ENCODE peak calls at places on chromosomes 16 and 17, in ten cellular contexts. H is transverse colon, U is sigmoid colon, T is body of pancreas, X is neural progenitor cell, V is SK-N-SH, C is OCI-LY7, L is stomach, O is gastrocnemius medialis, A is A549. F is an unnamed sample.
A peak's percentile ranks its signal among the peaks of the same experiment; 100 is the strongest.

GRCh38 chr17:45260204-45260783 is 1.6 kb downstream of the SPATA32 start:
- DNase-seq in H (no peak), U (no peak), T (no peak), X (no peak), V (no peak), C (no peak), L (no peak), O (peak; percentile 97), A (no peak), F (no peak)

GRCh38 chr17:80608326-80608725 is 63.7 kb downstream of the RPTOR start:
- DNase-seq in H (no peak), U (no peak), T (no peak), X (no peak), V (no peak), C (no peak), L (no peak), O (no peak), A (no peak), F (no peak)

GRCh38 chr16:30488764-30489595 is 16.4 kb downstream of the ITGAL start:
- DNase-seq in H (no peak), U (no peak), T (peak; percentile 3), X (no peak), V (no peak), C (no peak), L (no peak), O (no peak), A (no peak), F (no peak)

GRCh38 chr16:3017806-3018506 is at the start of gene CLDN6:
- DNase-seq in H (peak; percentile 32), U (no peak), T (no peak), X (peak; percentile 96), V (peak; percentile 92), C (peak; percentile 15), L (no peak), O (no peak), A (no peak), F (no peak)

GRCh38 chr17:72295916-72296315 is 175.1 kb downstream of the SOX9 start:
- DNase-seq in H (no peak), U (no peak), T (no peak), X (no peak), V (no peak), C (no peak), L (no peak), O (no peak), A (no peak), F (no peak)

GRCh38 chr16:27847030-27847550 is 216.4 kb downstream of the GSG1L start:
- DNase-seq in H (no peak), U (peak; percentile 33), T (no peak), X (no peak), V (no peak), C (no peak), L (peak; percentile 13), O (no peak), A (no peak), F (peak; percentile 42)

GRCh38 chr17:13736915-13737314 is 135.2 kb upstream of the HS3ST3A1 start:
- DNase-seq in H (no peak), U (no peak), T (no peak), X (no peak), V (no peak), C (no peak), L (no peak), O (no peak), A (no peak), F (no peak)

GRCh38 chr16:77805403-77805802 is 17.0 kb downstream of the VAT1L start:
- DNase-seq in H (no peak), U (no peak), T (peak; percentile 28), X (no peak), V (peak; percentile 34), C (no peak), L (no peak), O (no peak), A (no peak), F (no peak)

GRCh38 chr17:40430272-40431230 is 12.7 kb upstream of the IGFBP4 start:
- DNase-seq in H (no peak), U (peak; percentile 33), T (no peak), X (no peak), V (no peak), C (no peak), L (peak; percentile 1), O (no peak), A (no peak), F (peak; percentile 40)

GRCh38 chr16:67843343-67843765 is 1.2 kb downstream of the THAP11 start:
- DNase-seq in H (no peak), U (peak; percentile 73), T (no peak), X (no peak), V (no peak), C (no peak), L (no peak), O (no peak), A (no peak), F (no peak)

GRCh38 chr17:13864551-13864950 is 204.8 kb upstream of the COX10 start:
- DNase-seq in H (no peak), U (no peak), T (no peak), X (no peak), V (no peak), C (no peak), L (no peak), O (no peak), A (no peak), F (no peak)

DNA sequence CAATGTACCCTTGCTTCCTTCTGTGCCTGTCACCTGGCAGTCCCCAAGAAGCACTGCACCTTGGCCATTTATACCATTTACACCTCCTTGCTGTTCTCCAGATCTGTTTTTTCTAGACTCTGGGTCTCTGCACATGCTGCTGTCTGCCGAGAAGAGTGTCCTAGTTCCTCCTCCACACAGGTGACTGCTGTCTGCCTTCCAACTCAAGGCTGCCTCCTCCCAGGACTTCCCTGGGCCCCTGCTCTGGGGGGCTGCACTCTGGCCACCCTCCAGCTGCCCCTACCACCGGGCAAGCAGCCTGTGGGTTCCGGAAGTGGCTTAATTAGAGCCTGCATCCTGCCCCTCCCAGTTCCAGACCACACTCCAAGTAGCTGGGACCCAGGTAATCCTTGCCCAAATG is 5.7 kb upstream of the LIMD2 start:
- DNase-seq in H (no peak), U (no peak), T (no peak), X (no peak), V (no peak), C (peak; percentile 28), L (no peak), O (no peak), A (no peak), F (no peak)
- H3K27ac ChIP-seq in H (no peak overlapping the region), U (no peak overlapping the region), T (no peak overlapping the region), X (no peak overlapping the region), V (no peak overlapping the region), C (peak overlapping the region; percentile 56), L (no peak overlapping the region), O (no peak overlapping the region), A (no peak overlapping the region), F (no peak overlapping the region)

DNA sequence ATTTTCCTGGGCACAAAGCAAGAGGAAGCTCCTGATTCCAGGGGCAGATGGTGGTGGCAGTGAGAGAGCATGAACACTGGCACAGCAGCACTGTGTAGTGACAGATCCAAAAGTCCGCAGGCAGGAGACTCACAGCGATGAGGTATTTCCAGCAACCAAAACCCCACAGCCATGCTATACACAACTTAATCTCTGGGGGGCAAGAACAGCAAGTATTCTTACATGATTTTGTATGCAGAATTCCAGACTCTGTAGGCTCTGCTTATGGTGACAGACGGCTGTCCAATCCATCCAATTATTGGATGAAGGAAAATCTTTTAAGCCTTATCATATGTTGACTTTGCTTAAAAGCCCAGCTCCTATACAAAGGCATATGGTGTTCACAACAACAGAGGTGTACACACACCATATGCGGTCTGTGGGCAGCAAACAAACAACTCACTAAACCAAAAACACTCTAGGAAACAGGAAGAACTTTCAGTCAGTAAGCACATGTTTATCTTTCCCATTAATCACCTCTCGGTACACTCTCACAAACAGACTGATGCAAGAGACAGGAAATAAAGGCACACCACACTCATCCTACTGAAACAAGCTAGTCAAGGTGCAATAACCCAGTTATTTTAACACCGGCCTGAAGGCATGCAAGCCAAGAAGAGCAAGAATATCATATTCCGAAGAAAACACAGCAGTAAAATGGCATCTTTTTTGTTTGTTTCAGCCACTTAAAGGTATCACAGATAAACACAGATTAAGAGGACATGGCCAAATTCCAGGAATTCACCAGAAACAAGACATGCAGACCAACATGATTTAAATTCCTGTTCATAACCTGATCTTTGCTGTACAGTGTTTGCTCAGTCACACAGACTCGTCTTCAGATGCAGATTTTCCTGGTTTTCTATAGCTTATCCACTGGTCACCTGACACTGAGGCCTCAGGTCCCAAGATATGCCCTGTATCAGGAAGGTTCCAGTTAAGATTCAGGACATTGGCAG is 47.8 kb downstream of the ERN1 start:
- DNase-seq in H (peak; percentile 34), U (no peak), T (no peak), X (no peak), V (peak; percentile 76), C (peak; percentile 78), L (no peak), O (no peak), A (peak; percentile 79), F (no peak)
- TF ChIP-seq CTCF in H (no peak), U (no peak), T (no peak), X (no peak), V (peak; percentile 15), C (peak; percentile 18), L (no peak), O (no peak), A (no peak), F (no peak)

DNA sequence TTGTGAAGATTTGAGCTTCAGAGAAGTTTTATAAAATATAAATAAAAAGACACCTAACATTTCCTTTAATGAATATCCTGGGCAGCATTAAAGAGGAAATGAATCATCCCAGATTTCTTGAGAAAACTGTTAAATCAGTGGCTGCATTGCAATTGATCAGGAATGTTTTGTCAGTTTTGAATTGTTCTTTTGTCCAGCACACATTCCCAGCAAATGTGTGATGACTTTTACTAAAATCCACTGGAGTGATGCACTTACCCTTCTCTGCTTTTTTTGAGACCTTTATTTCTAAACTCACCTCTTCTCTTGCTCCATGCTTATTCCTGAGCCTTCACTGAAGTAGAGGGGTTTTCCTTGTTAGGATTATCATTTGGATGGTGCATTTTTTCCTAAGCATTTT is 1307.2 kb downstream of the CDH8 start:
- DNase-seq in H (no peak), U (no peak), T (no peak), X (no peak), V (no peak), C (no peak), L (no peak), O (no peak), A (no peak), F (no peak)
- H3K9me3 ChIP-seq in H (peaks cover 3% of the 10 kb centered on the region), U (no peaks in the 10 kb centered on the region), T (no peaks in the 10 kb centered on the region), X (no peaks in the 10 kb centered on the region), V (peaks cover 3% of the 10 kb centered on the region), C (no peaks in the 10 kb centered on the region), L (no peaks in the 10 kb centered on the region), O (no peaks in the 10 kb centered on the region), A (no peaks in the 10 kb centered on the region), F (no peaks in the 10 kb centered on the region)

GRCh38 chr17:77464988-77465357 is 324.2 kb downstream of the SEC14L1 start:
- DNase-seq in H (no peak), U (no peak), T (no peak), X (no peak), V (no peak), C (no peak), L (no peak), O (no peak), A (no peak), F (no peak)
- H3K27ac ChIP-seq in H (peak overlapping the region; percentile 39), U (peak overlapping the region; percentile 50), T (no peak overlapping the region), X (peak overlapping the region; percentile 89), V (no peak overlapping the region), C (peak overlapping the region; percentile 95), L (peak overlapping the region; percentile 84), O (peak overlapping the region; percentile 54), A (peak overlapping the region; percentile 69), F (no peak overlapping the region)

F was measured in tibial artery.